ENCODE peak calls at places on chromosome 7, in five cellular contexts. C, K, M, Z and U are unnamed samples.
A peak's percentile ranks its signal among the peaks of the same experiment; 100 is the strongest.

GRCh38 chr7:30403477-30403876 is 75.1 kb downstream of the NOD1 start:
- DNase-seq in C (no peak), K (no peak), M (no peak), Z (no peak), U (no peak)

GRCh38 chr7:109387530-109387929 is 817.9 kb downstream of the DNAJB9 start:
- DNase-seq in C (no peak), K (no peak), M (no peak), Z (no peak), U (no peak)

GRCh38 chr7:116522247-116522646 is 2.6 kb upstream of the CAV1 start:
- DNase-seq in C (no peak), K (no peak), M (no peak), Z (no peak), U (no peak)

GRCh38 chr7:92880212-92881090 is 44.1 kb upstream of the CDK6 start:
- DNase-seq in C (peak; percentile 71), K (peak; percentile 26), M (no peak), Z (no peak), U (no peak)

GRCh38 chr7:51142741-51143390 is 173.7 kb downstream of the COBL start:
- DNase-seq in C (no peak), K (no peak), M (no peak), Z (no peak), U (no peak)

GRCh38 chr7:27606270-27607209 is 56.1 kb downstream of the HIBADH start:
- DNase-seq in C (peak; percentile 4), K (no peak), M (no peak), Z (no peak), U (no peak)

GRCh38 chr7:82348251-82348650 is 95.3 kb downstream of the CACNA2D1 start:
- DNase-seq in C (no peak), K (no peak), M (no peak), Z (no peak), U (no peak)

GRCh38 chr7:28408974-28409715 is 3.2 kb upstream of the CREB5 start:
- DNase-seq in C (peak; percentile 96), K (peak; percentile 96), M (peak; percentile 9), Z (peak; percentile 85), U (peak; percentile 98)

GRCh38 chr7:22791204-22792158 is 31.2 kb downstream of the TOMM7 start:
- DNase-seq in C (no peak), K (no peak), M (no peak), Z (no peak), U (no peak)

GRCh38 chr7:105782391-105783063 is 93.9 kb downstream of the ATXN7L1 start:
- DNase-seq in C (no peak), K (no peak), M (no peak), Z (peak; percentile 66), U (no peak)

GRCh38 chr7:26155531-26156375 is 3.8 kb downstream of the NFE2L3 start:
- DNase-seq in C (no peak), K (no peak), M (no peak), Z (no peak), U (no peak)

GRCh38 chr7:38318803-38319416 is 45.5 kb upstream of the TARP start:
- DNase-seq in C (peak; percentile 56), K (peak; percentile 56), M (no peak), Z (no peak), U (no peak)

GRCh38 chr7:22433710-22434460 is 66.1 kb downstream of the STEAP1B start:
- DNase-seq in C (no peak), K (no peak), M (no peak), Z (no peak), U (no peak)

GRCh38 chr7:116218051-116218645 is 7.8 kb downstream of the TES start:
- DNase-seq in C (no peak), K (no peak), M (no peak), Z (no peak), U (no peak)

GRCh38 chr7:158684329-158684728 is 20.3 kb downstream of the NCAPG2 start:
- DNase-seq in C (no peak), K (no peak), M (no peak), Z (no peak), U (no peak)

GRCh38 chr7:35366167-35367155 is 112.6 kb upstream of the TBX20 start:
- DNase-seq in C (no peak), K (no peak), M (no peak), Z (no peak), U (no peak)

GRCh38 chr7:91299952-91300775 is 35.9 kb downstream of the FZD1 start:
- DNase-seq in C (no peak), K (peak; percentile 40), M (no peak), Z (no peak), U (no peak)

GRCh38 chr7:36191292-36191920 is 38.4 kb downstream of the EEPD1 start:
- DNase-seq in C (peak; percentile 55), K (no peak), M (no peak), Z (no peak), U (no peak)

GRCh38 chr7:129370812-129371211 is 63.4 kb upstream of the STRIP2 start:
- DNase-seq in C (no peak), K (no peak), M (no peak), Z (no peak), U (no peak)

GRCh38 chr7:42014625-42015412 is 222.2 kb downstream of the GLI3 start:
- DNase-seq in C (no peak), K (no peak), M (no peak), Z (peak; percentile 63), U (no peak)

GRCh38 chr7:53771701-53772100 is 736.3 kb downstream of the POM121L12 start:
- DNase-seq in C (no peak), K (no peak), M (no peak), Z (no peak), U (no peak)